ENCODE peak calls at places on chromosomes 3 and 15, in four cellular contexts. T is CD8-positive, alpha-beta memory T cell; A is heart left ventricle; O is mucosa of descending colon. C is an unnamed sample.

GRCh38 chr15:89899951-89900567 is 6.3 kb upstream of the AP3S2 start:
- DNase-seq in T (no peak), A (no peak), O (no peak), C (no peak)

GRCh38 chr3:164326714-164327113 is 751.6 kb downstream of the SI start:
- DNase-seq in T (no peak), A (no peak), O (no peak), C (no peak)

GRCh38 chr3:13261104-13261800 is 158.9 kb downstream of the NUP210 start:
- DNase-seq in T (no peak), A (no peak), O (no peak), C (no peak)

GRCh38 chr15:58475573-58476524 is 44.1 kb downstream of the LIPC start:
- DNase-seq in T (no peak), A (no peak), O (no peak), C (peak)

GRCh38 chr3:117681619-117682018 is 972.0 kb downstream of the TUSC7 start:
- DNase-seq in T (no peak), A (no peak), O (no peak), C (no peak)

GRCh38 chr3:171461087-171461917 is 1.1 kb upstream of the TNIK start:
- DNase-seq in T (no peak), A (no peak), O (no peak), C (no peak)

GRCh38 chr15:40269604-40270003 is 13.3 kb downstream of the ANKRD63 start:
- DNase-seq in T (no peak), A (no peak), O (no peak), C (no peak)

GRCh38 chr15:34275154-34275553 is 50.3 kb downstream of the EMC4 start:
- DNase-seq in T (no peak), A (no peak), O (no peak), C (no peak)

GRCh38 chr15:75577401-75578205 is 1.5 kb downstream of the PTPN9 start:
- DNase-seq in T (no peak), A (no peak), O (peak), C (no peak)

GRCh38 chr15:39942101-39942752 is 8.3 kb downstream of the EIF2AK4 start:
- DNase-seq in T (no peak), A (no peak), O (no peak), C (no peak)

GRCh38 chr15:75834011-75834410 is 9.2 kb upstream of the UBE2Q2 start:
- DNase-seq in T (no peak), A (no peak), O (no peak), C (no peak)

GRCh38 chr3:176814252-176814651 is 383.0 kb downstream of the TBL1XR1 start:
- DNase-seq in T (no peak), A (peak), O (peak), C (no peak)

GRCh38 chr15:99019558-99020540 is 12.3 kb upstream of the PGPEP1L start:
- DNase-seq in T (no peak), A (no peak), O (no peak), C (no peak)

GRCh38 chr3:41629072-41629471 is 332.8 kb downstream of the ULK4 start:
- DNase-seq in T (no peak), A (no peak), O (no peak), C (no peak)

GRCh38 chr15:59991919-59992318 is 12.2 kb upstream of the FOXB1 start:
- DNase-seq in T (no peak), A (no peak), O (no peak), C (no peak)

GRCh38 chr3:146037697-146038096 is 123.3 kb downstream of the PLOD2 start:
- DNase-seq in T (no peak), A (no peak), O (no peak), C (no peak)

GRCh38 chr15:76335129-76335850 is 1.3 kb upstream of the ISL2 start:
- DNase-seq in T (no peak), A (no peak), O (peak), C (no peak)

GRCh38 chr15:88635343-88635742 is 3.5 kb upstream of the ISG20 start:
- DNase-seq in T (peak), A (no peak), O (no peak), C (no peak)

GRCh38 chr3:122926322-122926721 is 101.2 kb downstream of the SEMA5B start:
- DNase-seq in T (no peak), A (no peak), O (no peak), C (no peak)

GRCh38 chr15:76189106-76189505 is 122.2 kb downstream of the ETFA start:
- DNase-seq in T (no peak), A (no peak), O (no peak), C (no peak)

GRCh38 chr3:106824856-106825255 is 552.4 kb upstream of the CCDC54 start:
- DNase-seq in T (no peak), A (no peak), O (no peak), C (no peak)

GRCh38 chr3:69009559-69010410 is 3.7 kb downstream of the EOGT start:
- DNase-seq in T (no peak), A (no peak), O (no peak), C (peak)

DNA sequence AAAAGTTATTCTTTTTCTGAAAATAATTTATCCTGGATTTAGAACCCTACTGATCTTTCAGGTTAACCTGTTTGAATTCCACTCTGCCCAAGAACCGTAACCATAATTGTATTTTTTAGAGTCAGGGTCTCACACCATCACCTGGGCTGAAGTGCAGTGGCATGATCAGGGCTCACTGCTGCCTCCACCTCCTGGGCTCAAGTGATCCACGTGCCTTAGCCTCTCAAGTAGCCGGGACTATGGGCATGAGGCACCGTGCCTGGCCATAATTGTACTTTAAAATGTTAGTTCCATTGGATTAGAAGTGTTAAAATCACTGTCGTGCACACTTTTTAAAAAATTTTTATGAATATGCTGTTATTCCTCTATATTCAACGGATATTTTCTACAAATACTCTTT is 1.0 kb upstream of the MTMR10 start:
- DNase-seq in T (no peak), A (no peak), O (peak), C (no peak)
- H3K4me3 ChIP-seq in T (no peak), A (peak), O (no peak), C (peak)

GRCh38 chr3:78741066-78741645 is 1026.6 kb downstream of the ROBO1 start:
- DNase-seq in T (no peak), A (no peak), O (peak), C (no peak)

GRCh38 chr3:78732893-78733292 is 1034.9 kb downstream of the ROBO1 start:
- DNase-seq in T (no peak), A (no peak), O (no peak), C (no peak)

GRCh38 chr3:78734048-78734637 is 1033.7 kb downstream of the ROBO1 start:
- DNase-seq in T (no peak), A (no peak), O (no peak), C (no peak)

GRCh38 chr3:78737988-78738387 is 1029.8 kb downstream of the ROBO1 start:
- DNase-seq in T (no peak), A (peak), O (no peak), C (no peak)

DNA sequence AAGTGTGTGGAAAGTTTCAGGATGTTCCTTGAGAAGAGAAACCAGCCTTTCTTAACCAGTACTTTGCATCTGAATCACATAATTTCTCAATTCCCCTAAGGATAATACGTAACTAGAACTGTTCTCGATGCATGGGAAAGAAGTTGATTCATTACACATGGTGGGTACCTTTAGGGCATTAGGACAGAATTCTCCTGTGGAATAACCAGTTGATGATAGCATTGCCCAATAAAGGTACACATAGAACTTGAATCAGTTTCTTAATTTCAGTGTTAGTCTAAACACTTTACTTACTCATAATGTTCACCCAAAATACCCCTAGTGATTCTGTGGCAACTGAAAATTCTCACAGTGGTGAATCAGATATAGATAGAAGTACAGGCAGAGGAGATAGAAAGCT is 1030.9 kb downstream of the ROBO1 start:
- DNase-seq in T (no peak), A (no peak), O (no peak), C (no peak)
- H3K4me3 ChIP-seq in T (no peak), A (no peak), O (no peak), C (no peak)

GRCh38 chr3:27613846-27614500 is 108.2 kb downstream of the EOMES start:
- DNase-seq in T (no peak), A (no peak), O (no peak), C (no peak)
- H3K4me3 ChIP-seq in T (no peak), A (no peak), O (no peak), C (no peak)

GRCh38 chr3:115099115-115099884 is 47.8 kb downstream of the ZBTB20 start:
- DNase-seq in T (no peak), A (no peak), O (no peak), C (no peak)
- H3K4me3 ChIP-seq in T (peak), A (peak), O (no peak), C (peak)

GRCh38 chr3:152458023-152458724 is 189.4 kb downstream of the MBNL1 start:
- DNase-seq in T (no peak), A (no peak), O (no peak), C (no peak)
- H3K4me3 ChIP-seq in T (no peak), A (no peak), O (no peak), C (no peak)

GRCh38 chr3:175041369-175041768 is 182.2 kb downstream of the NAALADL2 start:
- DNase-seq in T (no peak), A (no peak), O (no peak), C (no peak)

DNA sequence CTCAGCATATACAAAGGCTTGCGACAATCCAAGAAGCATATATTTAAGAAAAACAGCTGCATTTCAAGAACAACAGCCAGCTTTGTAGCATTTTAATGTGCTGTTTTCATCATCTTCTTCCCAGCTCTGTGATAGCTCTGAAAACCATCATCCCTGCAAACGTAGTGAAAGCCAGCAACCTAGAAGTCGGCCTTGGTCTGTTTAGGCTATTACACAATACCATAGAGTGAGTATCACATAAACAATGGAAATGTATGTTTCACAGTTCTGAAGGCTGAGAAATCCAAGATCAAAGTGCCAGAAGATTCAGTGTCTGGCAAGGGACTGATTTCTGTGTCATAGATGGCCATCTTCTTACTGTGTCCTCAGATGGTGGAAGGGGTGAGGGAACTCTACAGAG is 187.5 kb downstream of the NAALADL2 start:
- DNase-seq in T (no peak), A (no peak), O (no peak), C (no peak)
- H3K4me3 ChIP-seq in T (no peak), A (no peak), O (no peak), C (no peak)

GRCh38 chr15:31039961-31040360 is 48.5 kb upstream of the MTMR10 start:
- DNase-seq in T (no peak), A (no peak), O (no peak), C (no peak)

GRCh38 chr15:31037731-31038477 is 46.5 kb upstream of the MTMR10 start:
- DNase-seq in T (no peak), A (no peak), O (no peak), C (no peak)

GRCh38 chr15:31035610-31036009 is 44.2 kb upstream of the MTMR10 start:
- DNase-seq in T (no peak), A (no peak), O (no peak), C (no peak)

GRCh38 chr15:31034152-31034551 is 42.7 kb upstream of the MTMR10 start:
- DNase-seq in T (no peak), A (no peak), O (no peak), C (no peak)

GRCh38 chr15:31036783-31037182 is 45.4 kb upstream of the MTMR10 start:
- DNase-seq in T (no peak), A (no peak), O (no peak), C (no peak)
- H3K4me3 ChIP-seq in T (no peak), A (no peak), O (no peak), C (no peak)

DNA sequence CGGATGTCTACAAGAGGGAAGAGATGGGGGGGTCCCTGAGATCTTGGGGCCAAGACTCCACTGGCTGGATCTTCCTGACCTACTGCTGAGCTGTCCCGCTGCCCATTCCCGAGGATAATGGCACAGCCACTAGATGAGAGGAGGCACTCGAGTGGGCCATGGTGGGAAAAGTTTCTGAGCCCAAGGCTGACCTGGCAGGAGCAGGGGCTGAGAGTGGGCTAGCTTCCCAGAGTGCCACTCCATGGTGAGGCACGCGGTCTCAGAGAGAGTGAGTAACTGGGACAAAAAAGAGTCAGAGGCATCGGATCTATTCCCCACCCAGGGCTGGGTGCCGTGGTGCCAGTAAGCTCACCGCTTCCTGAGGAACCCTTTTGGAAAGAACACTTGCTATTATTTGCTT is 10.9 kb downstream of the SLC51B start:
- DNase-seq in T (no peak), A (no peak), O (no peak), C (no peak)
- H3K4me3 ChIP-seq in T (no peak), A (no peak), O (no peak), C (no peak)

DNA sequence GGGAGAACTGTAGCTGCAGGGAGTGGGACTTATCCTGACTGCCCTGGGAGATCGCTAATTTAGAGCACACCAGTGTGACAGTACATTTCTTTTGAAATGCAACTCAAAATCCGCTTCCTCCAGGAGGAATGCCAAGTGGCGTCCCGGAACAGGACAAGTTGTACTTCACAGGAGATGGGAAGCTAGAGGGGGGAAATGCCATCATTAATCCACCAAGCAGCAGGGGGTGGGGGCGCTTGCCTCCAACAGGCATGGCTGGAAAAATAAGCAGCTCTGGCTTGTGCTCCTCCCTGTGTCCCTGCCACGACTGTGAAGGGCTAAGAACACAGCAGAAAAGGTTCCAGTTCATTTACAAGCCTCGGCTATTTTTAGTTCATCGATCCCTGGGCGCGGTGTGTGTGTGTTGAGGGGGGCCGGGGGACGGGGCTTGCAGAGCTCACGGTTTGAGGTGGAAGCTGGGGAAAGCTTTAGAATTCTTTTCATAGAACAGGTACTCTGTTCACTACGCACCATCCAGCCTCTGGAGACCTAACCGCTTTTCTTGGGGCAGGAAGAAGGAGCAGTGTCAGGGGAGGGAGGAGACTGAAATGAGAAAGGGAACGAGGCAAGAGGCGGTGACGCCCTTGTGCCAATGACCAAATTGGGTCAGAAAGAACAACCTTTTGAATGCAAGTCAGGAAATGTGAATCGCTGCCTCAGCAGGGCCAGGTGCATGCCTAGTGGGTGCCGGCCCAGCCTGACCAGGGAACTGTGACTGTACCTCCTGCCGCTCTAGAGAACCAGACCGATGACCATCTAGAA is 51.8 kb upstream of the DGKG start:
- DNase-seq in T (no peak), A (peak), O (peak), C (peak)
- H3K4me3 ChIP-seq in T (peak), A (peak), O (no peak), C (peak)

GRCh38 chr3:160481856-160482255 is 32.3 kb upstream of the TRIM59 start:
- DNase-seq in T (no peak), A (no peak), O (no peak), C (no peak)

GRCh38 chr3:160486459-160486869 is 36.9 kb upstream of the TRIM59 start:
- DNase-seq in T (no peak), A (no peak), O (peak), C (no peak)

GRCh38 chr3:160490166-160490565 is 40.6 kb upstream of the TRIM59 start:
- DNase-seq in T (no peak), A (no peak), O (no peak), C (no peak)

GRCh38 chr3:160482796-160483195 is 33.2 kb upstream of the TRIM59 start:
- DNase-seq in T (no peak), A (no peak), O (no peak), C (no peak)

GRCh38 chr3:160485931-160486330 is 36.3 kb upstream of the TRIM59 start:
- DNase-seq in T (no peak), A (no peak), O (no peak), C (no peak)
- H3K4me3 ChIP-seq in T (no peak), A (peak), O (no peak), C (no peak)